ENCODE peak calls at places on chromosomes 3 and 15, in nine cellular contexts. Z is nephron progenitor cell, X is Peyer's patch, E is psoas muscle, L is mammary epithelial cell, F is PC-9, I is fibroblast of the aortic adventitia, N is suprapubic skin, V is MM.1S. O is an unnamed sample.

GRCh38 chr3:66203275-66203674 is 17.5 kb upstream of the SLC25A26 start:
- DNase-seq in Z (no peak), X (no peak), E (no peak), L (no peak), F (no peak), I (no peak), N (no peak), V (no peak), O (no peak)

GRCh38 chr15:69604050-69604378 is 151.4 kb downstream of the RPLP1 start:
- DNase-seq in Z (no peak), X (peak; percentile 55), E (no peak), L (peak; percentile 21), F (peak; percentile 84), I (no peak), N (peak; percentile 38), V (no peak), O (peak; percentile 43)

GRCh38 chr3:78516437-78516836 is 1251.4 kb downstream of the ROBO1 start:
- DNase-seq in Z (no peak), X (no peak), E (no peak), L (no peak), F (no peak), I (no peak), N (no peak), V (no peak), O (no peak)

GRCh38 chr15:72227192-72227586 is 3.8 kb downstream of the PKM start:
- DNase-seq in Z (no peak), X (peak; percentile 65), E (peak; percentile 47), L (peak; percentile 95), F (peak; percentile 81), I (peak; percentile 85), N (no peak), V (no peak), O (no peak)

GRCh38 chr3:160343132-160343531 is 55.9 kb downstream of the IFT80 start:
- DNase-seq in Z (no peak), X (no peak), E (no peak), L (peak; percentile 4), F (no peak), I (peak; percentile 53), N (no peak), V (peak; percentile 40), O (no peak)

GRCh38 chr3:97815149-97815917 is 6.5 kb upstream of the CRYBG3 start:
- DNase-seq in Z (no peak), X (no peak), E (no peak), L (peak; percentile 72), F (peak; percentile 88), I (no peak), N (no peak), V (peak; percentile 41), O (no peak)

GRCh38 chr3:29348311-29348710 is 67.4 kb downstream of the RBMS3 start:
- DNase-seq in Z (no peak), X (no peak), E (no peak), L (no peak), F (no peak), I (no peak), N (no peak), V (no peak), O (no peak)

GRCh38 chr3:181999314-181999713 is 287.6 kb downstream of the SOX2 start:
- DNase-seq in Z (no peak), X (no peak), E (no peak), L (no peak), F (no peak), I (no peak), N (no peak), V (peak; percentile 28), O (no peak)

GRCh38 chr15:40323953-40324937 is 753 bp downstream of the INAFM2 start:
- DNase-seq in Z (peak; percentile 54), X (no peak), E (no peak), L (no peak), F (no peak), I (no peak), N (peak; percentile 70), V (peak; percentile 31), O (no peak)

GRCh38 chr15:98853593-98854420 is 153.8 kb downstream of the PGPEP1L start:
- DNase-seq in Z (peak; percentile 26), X (no peak), E (no peak), L (peak; percentile 72), F (peak; percentile 73), I (peak; percentile 61), N (no peak), V (no peak), O (peak; percentile 15)

GRCh38 chr3:113218011-113218678 is 6.8 kb downstream of the BOC start:
- DNase-seq in Z (no peak), X (no peak), E (no peak), L (no peak), F (no peak), I (no peak), N (no peak), V (no peak), O (no peak)

GRCh38 chr15:38069001-38069400 is 134.6 kb downstream of the TMCO5A start:
- DNase-seq in Z (no peak), X (no peak), E (no peak), L (peak; percentile 85), F (peak; percentile 78), I (peak; percentile 68), N (no peak), V (peak; percentile 61), O (no peak)

GRCh38 chr15:51814616-51815015 is 14.8 kb upstream of the TMOD3 start:
- DNase-seq in Z (no peak), X (no peak), E (no peak), L (no peak), F (no peak), I (no peak), N (no peak), V (no peak), O (no peak)

GRCh38 chr15:80210612-80211554 is 41.1 kb downstream of the CTXND1 start:
- DNase-seq in Z (no peak), X (no peak), E (no peak), L (no peak), F (no peak), I (no peak), N (no peak), V (no peak), O (no peak)

GRCh38 chr3:8982509-8982908 is 19.2 kb upstream of the RAD18 start:
- DNase-seq in Z (no peak), X (no peak), E (no peak), L (no peak), F (no peak), I (no peak), N (no peak), V (no peak), O (no peak)

GRCh38 chr15:76935620-76936019 is 4.1 kb downstream of the RCN2 start:
- DNase-seq in Z (no peak), X (no peak), E (no peak), L (no peak), F (no peak), I (no peak), N (no peak), V (no peak), O (no peak)

GRCh38 chr3:12656850-12657249 is 7.1 kb downstream of the RAF1 start:
- DNase-seq in Z (no peak), X (no peak), E (no peak), L (no peak), F (no peak), I (no peak), N (no peak), V (no peak), O (no peak)

GRCh38 chr3:12658593-12659058 is 5.3 kb downstream of the RAF1 start:
- DNase-seq in Z (no peak), X (no peak), E (no peak), L (no peak), F (no peak), I (peak; percentile 86), N (no peak), V (no peak), O (no peak)

GRCh38 chr3:12656193-12656592 is 7.7 kb downstream of the RAF1 start:
- DNase-seq in Z (no peak), X (no peak), E (no peak), L (no peak), F (no peak), I (no peak), N (no peak), V (no peak), O (no peak)

GRCh38 chr3:12655701-12656100 is 8.2 kb downstream of the RAF1 start:
- DNase-seq in Z (no peak), X (no peak), E (no peak), L (no peak), F (no peak), I (no peak), N (no peak), V (no peak), O (no peak)

DNA sequence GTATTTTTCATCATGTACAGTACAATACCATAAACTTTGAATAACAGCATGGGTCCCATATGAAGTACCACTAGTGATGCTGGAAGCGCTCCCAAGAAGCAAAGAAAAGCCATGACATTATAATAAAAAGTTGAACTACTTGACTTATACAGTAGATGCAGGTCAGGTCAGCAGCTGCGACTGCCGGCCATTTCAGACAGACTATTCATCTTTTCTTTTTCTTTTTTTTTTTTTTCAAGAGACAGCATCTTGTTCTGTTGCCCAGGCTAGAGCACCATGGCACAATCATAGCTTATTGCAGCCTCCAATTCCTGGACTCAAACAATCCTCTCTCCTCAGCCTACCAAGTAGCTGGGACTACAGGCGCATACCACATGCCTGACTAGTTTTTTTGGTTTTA is 10.1 kb downstream of the RAF1 start:
- DNase-seq in Z (no peak), X (no peak), E (no peak), L (no peak), F (no peak), I (peak; percentile 22), N (no peak), V (no peak), O (no peak)
- TF ChIP-seq CTCF in Z (no peak), X (no peak), E (no peak), L (no peak), F (no peak), I (no peak), N (no peak), V (no peak), O (no peak)

GRCh38 chr15:83657549-83657948 is 3.6 kb downstream of the ADAMTSL3 start:
- DNase-seq in Z (no peak), X (no peak), E (no peak), L (no peak), F (no peak), I (no peak), N (no peak), V (no peak), O (no peak)
- TF ChIP-seq CTCF in Z (peak; percentile 14), X (no peak), E (no peak), L (peak; percentile 38), F (peak; percentile 42), I (no peak), N (no peak), V (no peak), O (peak; percentile 57)

GRCh38 chr15:78461171-78461881 is 23.3 kb downstream of the IREB2 start:
- DNase-seq in Z (no peak), X (no peak), E (no peak), L (no peak), F (no peak), I (no peak), N (no peak), V (no peak), O (no peak)
- TF ChIP-seq CTCF in Z (no peak), X (no peak), E (no peak), L (no peak), F (no peak), I (no peak), N (no peak), V (no peak), O (no peak)

DNA sequence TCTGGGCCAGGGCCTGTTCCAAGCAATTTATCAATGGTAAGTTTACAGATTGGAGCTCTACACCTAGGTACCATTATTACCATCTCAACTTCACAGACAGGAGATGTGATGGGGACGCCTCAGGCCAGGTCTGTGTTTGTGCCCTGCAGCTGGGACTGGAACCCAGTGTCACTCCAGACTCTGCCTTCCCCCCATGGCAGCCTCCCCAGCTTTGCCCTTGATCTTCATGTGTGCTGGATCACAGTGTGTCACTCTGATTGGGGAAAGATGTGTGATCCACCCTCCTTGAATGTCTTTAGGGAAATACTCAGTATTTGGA is 59.6 kb downstream of the MGLL start:
- DNase-seq in Z (no peak), X (no peak), E (no peak), L (no peak), F (no peak), I (no peak), N (no peak), V (no peak), O (no peak)
- TF ChIP-seq CTCF in Z (no peak), X (no peak), E (no peak), L (no peak), F (no peak), I (no peak), N (no peak), V (no peak), O (no peak)